ENCODE peak calls at places on chromosomes 3 and 15, in four cellular contexts. H is mesendoderm, E is neuronal stem cell, I is H1. W is an unnamed sample.

GRCh38 chr3:80051602-80051962 is 283.8 kb upstream of the ROBO1 start:
- DNase-seq in H (no peak), E (no peak), I (no peak), W (no peak)

GRCh38 chr3:148648685-148649352 is 48.9 kb upstream of the AGTR1 start:
- DNase-seq in H (no peak), E (no peak), I (no peak), W (peak; percentile 64)

GRCh38 chr3:107705046-107705445 is 182.3 kb downstream of the BBX start:
- DNase-seq in H (no peak), E (no peak), I (no peak), W (no peak)

GRCh38 chr3:23749589-23749988 is 56.2 kb upstream of the UBE2E1 start:
- DNase-seq in H (no peak), E (no peak), I (no peak), W (no peak)

GRCh38 chr3:48695113-48695753 is 9.5 kb upstream of the NCKIPSD start:
- DNase-seq in H (peak; percentile 89), E (peak; percentile 59), I (peak; percentile 82), W (peak; percentile 18)

GRCh38 chr15:41882689-41883483 is 11.0 kb downstream of the SPTBN5 start:
- DNase-seq in H (no peak), E (no peak), I (no peak), W (no peak)

GRCh38 chr3:242986-243706 is 46.6 kb downstream of the CHL1 start:
- DNase-seq in H (no peak), E (no peak), I (no peak), W (no peak)

GRCh38 chr3:132117642-132118041 is 82.8 kb upstream of the CPNE4 start:
- DNase-seq in H (no peak), E (no peak), I (no peak), W (no peak)

GRCh38 chr15:71612066-71612715 is 198.2 kb upstream of the NR2E3 start:
- DNase-seq in H (no peak), E (peak; percentile 78), I (no peak), W (no peak)

GRCh38 chr3:9778102-9778501 is 8.4 kb upstream of the CAMK1 start:
- DNase-seq in H (no peak), E (no peak), I (no peak), W (no peak)

GRCh38 chr3:36312351-36312750 is 68.0 kb upstream of the STAC start:
- DNase-seq in H (peak; percentile 65), E (no peak), I (no peak), W (no peak)

GRCh38 chr3:52195823-52196331 is 2.1 kb upstream of the ALAS1 start:
- DNase-seq in H (no peak), E (no peak), I (no peak), W (peak; percentile 88)

GRCh38 chr3:14486460-14486859 is 53.7 kb downstream of the GRIP2 start:
- DNase-seq in H (no peak), E (no peak), I (no peak), W (no peak)

GRCh38 chr3:69260216-69260787 is 125.6 kb downstream of the FRMD4B start:
- DNase-seq in H (no peak), E (no peak), I (no peak), W (no peak)

GRCh38 chr3:55143336-55143735 is 215.5 kb upstream of the LRTM1 start:
- DNase-seq in H (no peak), E (no peak), I (no peak), W (no peak)

GRCh38 chr3:129182390-129183180 is 1.1 kb downstream of the CNBP start:
- DNase-seq in H (peak; percentile 41), E (no peak), I (no peak), W (peak; percentile 52)

GRCh38 chr3:11452312-11452711 is 180.1 kb downstream of the ATG7 start:
- DNase-seq in H (no peak), E (no peak), I (no peak), W (no peak)

GRCh38 chr3:11447584-11448200 is 175.5 kb downstream of the ATG7 start:
- DNase-seq in H (no peak), E (no peak), I (no peak), W (no peak)

GRCh38 chr3:11457126-11457525 is 184.9 kb downstream of the ATG7 start:
- DNase-seq in H (peak; percentile 45), E (no peak), I (no peak), W (peak; percentile 52)

GRCh38 chr3:11455977-11456376 is 183.8 kb downstream of the ATG7 start:
- DNase-seq in H (no peak), E (no peak), I (no peak), W (peak; percentile 95)

GRCh38 chr3:11452988-11453847 is 181.0 kb downstream of the ATG7 start:
- DNase-seq in H (peak; percentile 39), E (no peak), I (no peak), W (peak; percentile 84)
- H3K4me1 ChIP-seq in H (no peaks in the 10 kb centered on the region), E (peaks cover 7% of the 10 kb centered on the region), I (no peaks in the 10 kb centered on the region), W (peaks cover 6% of the 10 kb centered on the region)

GRCh38 chr15:38070778-38071177 is 136.3 kb downstream of the TMCO5A start:
- DNase-seq in H (no peak), E (no peak), I (no peak), W (peak; percentile 35)

GRCh38 chr15:38071211-38071972 is 137.0 kb downstream of the TMCO5A start:
- DNase-seq in H (no peak), E (no peak), I (no peak), W (no peak)

GRCh38 chr15:38072507-38073277 is 138.3 kb downstream of the TMCO5A start:
- DNase-seq in H (peak; percentile 98), E (peak; percentile 91), I (peak; percentile 83), W (peak; percentile 80)

GRCh38 chr15:38073278-38073930 is 139.0 kb downstream of the TMCO5A start:
- DNase-seq in H (peak; percentile 79), E (no peak), I (no peak), W (peak; percentile 50)

DNA sequence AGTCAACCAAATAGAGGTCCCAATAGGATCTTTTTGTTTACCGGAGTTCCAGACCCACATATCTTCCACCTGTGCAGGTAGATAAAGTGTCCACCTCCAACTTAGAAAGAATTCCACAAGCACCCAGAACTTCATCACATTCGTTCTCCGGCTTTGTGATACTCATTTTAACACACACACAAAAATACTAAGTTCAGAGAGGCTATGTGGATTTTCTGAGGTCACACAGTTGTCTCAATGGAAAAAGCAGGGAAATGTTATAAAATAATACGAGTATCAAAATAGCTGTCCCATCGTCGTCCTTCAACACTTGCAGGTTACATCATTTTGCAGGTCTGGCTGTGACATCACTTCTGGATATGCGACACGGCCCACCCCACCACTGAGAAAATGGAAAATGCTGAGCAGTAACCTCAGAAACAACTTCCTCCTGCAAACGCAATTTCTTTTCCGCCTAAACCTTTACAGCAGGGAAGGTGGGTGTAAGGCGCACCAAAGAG is 137.6 kb downstream of the TMCO5A start:
- DNase-seq in H (no peak), E (no peak), I (no peak), W (no peak)
- H3K4me3 ChIP-seq in H (peak overlapping the region; percentile 6), E (peak overlapping the region; percentile 48), I (peak overlapping the region; percentile 65), W (no peak overlapping the region)

DNA sequence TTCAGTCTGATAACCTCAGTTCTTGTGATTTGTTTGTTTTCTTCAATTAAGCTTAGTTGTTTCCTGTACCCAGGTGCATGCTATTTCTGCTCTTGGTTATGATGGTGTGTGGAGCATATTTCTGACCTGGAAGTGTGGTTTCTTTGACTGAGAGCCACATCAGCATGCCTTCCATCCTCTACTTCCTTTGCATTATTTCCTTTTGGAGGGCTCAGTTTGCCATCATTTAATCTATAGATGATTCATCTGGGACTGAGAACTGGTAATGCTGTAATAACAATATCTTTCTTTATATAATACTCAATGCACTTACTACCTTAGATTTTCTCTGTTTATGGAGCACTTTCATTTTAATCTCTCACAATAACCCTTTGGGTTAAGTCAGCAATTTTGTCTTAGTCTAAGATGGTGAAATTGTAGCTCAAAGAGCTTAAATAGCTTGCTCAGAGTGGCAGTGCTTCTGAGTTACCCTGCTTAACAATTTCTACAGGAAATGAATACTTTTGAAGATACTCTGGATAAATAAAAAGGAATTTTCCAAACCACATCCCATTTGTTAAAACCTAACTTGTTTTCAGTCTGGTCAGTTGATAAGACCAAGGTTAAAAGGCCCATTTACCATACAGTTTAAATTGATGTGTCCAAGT is 37.1 kb downstream of the HMG20A start:
- DNase-seq in H (no peak), E (no peak), I (no peak), W (peak; percentile 66)
- H3K23ac ChIP-seq in H (no peak overlapping the region), E (no peak overlapping the region), I (no peak overlapping the region), W (no peak overlapping the region)

DNA sequence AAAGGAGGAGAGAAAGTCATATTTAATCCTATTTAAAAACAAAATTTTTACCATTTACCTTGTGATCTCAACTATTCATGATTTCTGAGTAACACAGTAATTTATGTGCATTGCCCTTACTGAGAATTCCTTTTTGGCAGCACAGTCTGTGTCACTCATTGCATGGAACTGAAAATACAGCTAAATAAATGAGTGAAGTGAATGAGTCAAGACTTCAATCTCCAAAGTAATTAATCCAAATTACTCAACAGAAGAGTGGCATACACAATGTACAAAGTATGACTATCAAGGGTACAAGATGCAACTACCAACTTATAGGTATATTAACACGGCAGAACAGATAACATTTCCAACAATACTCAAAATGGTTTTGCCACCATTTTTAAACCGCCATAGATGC is 410.6 kb downstream of the SHQ1 start:
- DNase-seq in H (no peak), E (no peak), I (no peak), W (no peak)
- H3K4me1 ChIP-seq in H (peaks cover 6% of the 10 kb centered on the region), E (no peaks in the 10 kb centered on the region), I (peaks cover 6% of the 10 kb centered on the region), W (no peaks in the 10 kb centered on the region)

GRCh38 chr15:28106294-28107110 is 7.4 kb upstream of the OCA2 start:
- DNase-seq in H (no peak), E (no peak), I (no peak), W (peak; percentile 8)
- H3K4me3 ChIP-seq in H (no peak overlapping the region), E (peak overlapping the region; percentile 20), I (peak overlapping the region; percentile 59), W (peak overlapping the region; percentile 49)

DNA sequence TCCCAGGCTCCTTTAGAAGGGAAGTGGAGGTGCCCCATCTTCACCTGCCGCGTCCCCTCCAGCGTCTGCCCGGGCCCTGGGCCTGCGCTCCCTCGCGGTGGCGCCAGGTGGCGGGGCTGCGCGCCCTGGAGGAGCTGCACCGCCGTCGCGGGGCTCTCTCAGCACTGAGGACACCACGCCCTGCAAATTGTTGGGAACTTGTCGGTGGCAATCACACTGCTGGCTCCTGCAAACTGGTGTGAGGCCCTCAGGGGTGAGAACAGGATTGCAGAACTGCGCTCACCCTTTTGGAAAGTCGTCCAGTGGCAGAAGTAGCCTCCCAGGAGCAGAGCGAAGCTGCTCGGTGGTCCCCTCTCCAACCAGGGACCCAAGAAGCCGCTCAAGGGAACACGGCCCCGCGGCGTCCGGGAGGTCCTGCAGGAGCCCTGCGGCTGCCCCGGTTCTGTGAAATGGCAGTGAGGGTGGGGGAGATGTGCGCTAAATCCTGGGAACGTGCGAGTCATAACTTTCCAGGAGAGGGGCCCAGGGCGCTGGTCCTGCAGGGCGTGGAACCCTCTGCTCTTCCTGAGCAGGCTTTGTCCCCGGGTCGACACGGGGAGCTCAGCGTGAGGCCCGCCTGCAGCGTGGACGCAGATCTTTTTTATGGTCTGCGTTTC is 995 bp upstream of the LRRK1 start:
- DNase-seq in H (peak; percentile 92), E (peak; percentile 59), I (no peak), W (peak; percentile 75)
- H3K23ac ChIP-seq in H (no peak overlapping the region), E (no peak overlapping the region), I (no peak overlapping the region), W (no peak overlapping the region)